ENCODE peak calls at places on chromosomes 12 and 14, in four cellular contexts. J is uterus, O is GM23338, E is GM23248. S is an unnamed sample. For H3K27me3, the result is how much of the 10 kb centered on the place peaks cover.

GRCh38 chr12:87556985-87557384 is 472.2 kb downstream of the C12orf50 start:
- DNase-seq in O (no peak), E (no peak), J (no peak), S (no peak)

GRCh38 chr12:118190266-118190665 is 54.3 kb downstream of the PEBP1 start:
- DNase-seq in E (peak), O (peak), J (no peak), S (no peak)

GRCh38 chr14:105739331-105740102 is 213.1 kb downstream of the TMEM121 start:
- DNase-seq in J (no peak), E (no peak), O (no peak), S (peak)

GRCh38 chr14:77303417-77304156 is 17.1 kb downstream of the POMT2 start:
- DNase-seq in J (no peak), E (peak), O (no peak), S (no peak)

GRCh38 chr14:90960818-90961217 is 99.6 kb downstream of the RPS6KA5 start:
- DNase-seq in O (no peak), E (no peak), J (no peak), S (no peak)

GRCh38 chr12:87818416-87818815 is 210.8 kb downstream of the C12orf50 start:
- DNase-seq in J (no peak), O (no peak), E (no peak), S (no peak)

GRCh38 chr12:92088802-92089201 is 56.8 kb downstream of the BTG1 start:
- DNase-seq in E (no peak), J (no peak), O (no peak), S (no peak)

GRCh38 chr14:99137001-99137700 is 134.8 kb downstream of the BCL11B start:
- DNase-seq in O (no peak), E (no peak), J (no peak), S (no peak)

GRCh38 chr12:132422057-132423043 is 67.6 kb upstream of the FBRSL1 start:
- DNase-seq in J (no peak), O (peak), E (peak), S (peak)
- H3K27me3 ChIP-seq in J (under half), O (half or more), E (half or more), S (half or more)

DNA sequence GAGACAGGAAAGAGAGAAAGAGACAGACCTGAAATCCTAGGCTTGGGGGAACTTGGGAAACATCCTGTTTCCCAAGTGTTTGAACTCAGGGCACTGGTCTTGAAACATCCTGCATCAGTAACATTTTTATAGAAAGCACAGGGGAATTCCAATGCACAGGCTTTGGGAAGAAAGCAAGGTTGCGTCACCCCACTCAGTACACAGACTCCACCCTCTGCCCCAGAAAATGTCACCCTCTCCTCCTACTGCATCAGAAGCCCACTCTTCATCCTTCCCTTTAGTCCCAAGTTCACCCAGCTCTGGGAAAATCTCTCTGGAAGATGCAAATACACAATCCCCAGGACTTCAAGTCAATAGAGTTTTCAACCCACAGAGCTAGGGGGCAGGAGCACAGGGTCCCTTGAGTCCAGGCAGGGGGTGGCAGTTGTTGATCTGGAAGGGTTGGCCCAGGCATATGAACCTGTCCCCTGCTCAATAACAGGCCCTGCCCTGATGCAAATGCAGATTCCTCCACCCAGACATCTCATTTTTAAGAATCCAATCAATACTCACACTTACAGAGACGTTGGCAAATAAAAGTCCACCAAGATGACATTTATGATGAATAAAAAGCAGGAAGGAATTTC is 1.7 kb downstream of the RDH16 start:
- DNase-seq in J (no peak), E (peak), O (no peak), S (no peak)
- H3K27me3 ChIP-seq in J (under half), E (under half), O (under half), S (under half)

GRCh38 chr14:102545461-102546265 is 36.1 kb upstream of the ANKRD9 start:
- DNase-seq in O (peak), E (peak), J (no peak), S (no peak)
- H3K27me3 ChIP-seq in O (under half), E (under half), J (under half), S (half or more)

GRCh38 chr12:2384029-2384386 is 331.2 kb downstream of the CACNA1C start:
- DNase-seq in E (no peak), O (no peak), J (peak), S (no peak)

GRCh38 chr12:2385529-2385928 is 332.7 kb downstream of the CACNA1C start:
- DNase-seq in J (no peak), O (no peak), E (no peak), S (no peak)

GRCh38 chr12:2384533-2385328 is 331.9 kb downstream of the CACNA1C start:
- DNase-seq in O (no peak), J (peak), E (peak), S (no peak)

GRCh38 chr12:2383276-2384028 is 330.7 kb downstream of the CACNA1C start:
- DNase-seq in J (no peak), E (no peak), O (no peak), S (no peak)

DNA sequence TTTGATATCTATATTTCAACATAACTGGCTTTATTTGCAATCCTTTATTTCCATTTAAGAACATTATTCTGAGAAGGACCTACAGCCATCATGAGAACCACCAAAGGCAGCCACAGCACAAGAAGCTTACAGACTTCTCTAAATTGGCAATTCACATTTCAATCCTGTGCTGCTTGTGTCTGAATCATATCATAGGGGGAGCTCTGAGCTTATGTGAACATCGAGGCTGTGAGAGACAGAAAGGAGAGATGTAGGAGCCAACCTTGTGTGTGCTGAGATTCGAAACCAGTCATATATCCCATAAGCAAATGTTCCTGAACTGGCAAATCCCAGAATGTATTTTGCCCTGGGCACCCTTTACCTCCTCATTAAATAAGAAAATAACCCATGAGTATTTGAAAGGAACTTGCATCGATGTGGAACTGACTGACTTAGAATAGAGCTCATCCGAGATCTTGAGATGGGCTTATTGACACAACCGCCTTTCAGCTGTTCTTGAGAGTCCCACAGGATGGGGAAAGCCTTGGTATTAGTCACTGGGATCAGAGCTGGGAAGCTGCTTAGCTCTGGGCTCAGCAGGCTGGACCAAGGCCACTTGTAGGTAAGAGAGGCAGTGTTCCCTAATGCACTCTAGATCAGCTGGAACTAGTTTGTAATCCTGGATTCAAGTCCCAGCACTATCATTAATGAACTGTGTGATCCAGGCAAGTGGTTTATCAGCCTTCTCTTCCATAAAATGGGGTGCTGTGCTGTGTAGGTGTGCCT is 329.8 kb downstream of the CACNA1C start:
- DNase-seq in J (peak), E (peak), O (no peak), S (no peak)
- H3K27me3 ChIP-seq in J (under half), E (under half), O (under half), S (under half)

DNA sequence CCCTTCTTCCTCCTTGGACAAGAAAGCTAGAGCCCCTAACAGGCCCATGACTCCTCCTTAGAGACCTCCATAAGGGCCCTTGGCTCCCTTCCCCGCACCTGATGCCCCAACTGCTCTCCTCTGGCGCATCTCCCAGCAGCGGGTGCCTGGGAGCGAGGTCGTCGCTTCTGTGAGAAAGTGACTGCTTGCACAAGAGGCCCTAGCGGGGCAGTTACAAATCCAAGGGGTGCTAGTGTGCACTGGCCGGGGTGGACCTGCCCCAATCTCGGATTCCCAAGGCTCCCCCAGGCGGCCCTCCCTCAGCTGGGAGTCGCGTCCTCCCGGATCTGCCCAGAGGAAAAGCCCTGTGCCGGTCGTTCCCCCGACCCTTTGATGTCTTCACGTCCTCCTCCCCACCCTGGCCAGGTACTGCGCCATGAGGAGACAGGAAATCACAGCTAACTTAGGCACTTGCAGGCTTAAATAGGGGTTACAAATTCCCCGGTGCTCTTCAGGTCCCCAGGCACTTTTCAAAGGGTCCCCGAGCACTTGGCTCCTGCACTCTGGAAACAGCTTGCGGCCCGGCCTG is 2.8 kb downstream of the NKX2-8 start:
- DNase-seq in J (no peak), O (peak), E (no peak), S (no peak)
- H3K27me3 ChIP-seq in J (under half), O (half or more), E (half or more), S (half or more)

GRCh38 chr12:107319536-107320030 is 226.2 kb upstream of the CRY1 start:
- DNase-seq in J (no peak), O (no peak), E (peak), S (no peak)
- H3K27me3 ChIP-seq in J (under half), O (half or more), E (under half), S (under half)

GRCh38 chr12:132608231-132609171 is 1.9 kb downstream of the LRCOL1 start:
- DNase-seq in O (no peak), E (no peak), J (no peak), S (no peak)

GRCh38 chr12:132611620-132612019 is 1.2 kb upstream of the LRCOL1 start:
- DNase-seq in E (no peak), J (no peak), O (no peak), S (peak)

GRCh38 chr12:132614029-132614428 is 3.6 kb upstream of the LRCOL1 start:
- DNase-seq in E (no peak), J (no peak), O (no peak), S (peak)

GRCh38 chr12:132610051-132610759 is at the start of gene LRCOL1:
- DNase-seq in O (no peak), E (peak), J (no peak), S (peak)

GRCh38 chr12:132610896-132611602 is 667 bp upstream of the LRCOL1 start:
- DNase-seq in J (no peak), O (no peak), E (no peak), S (no peak)
- H3K27me3 ChIP-seq in J (under half), O (half or more), E (half or more), S (under half)

DNA sequence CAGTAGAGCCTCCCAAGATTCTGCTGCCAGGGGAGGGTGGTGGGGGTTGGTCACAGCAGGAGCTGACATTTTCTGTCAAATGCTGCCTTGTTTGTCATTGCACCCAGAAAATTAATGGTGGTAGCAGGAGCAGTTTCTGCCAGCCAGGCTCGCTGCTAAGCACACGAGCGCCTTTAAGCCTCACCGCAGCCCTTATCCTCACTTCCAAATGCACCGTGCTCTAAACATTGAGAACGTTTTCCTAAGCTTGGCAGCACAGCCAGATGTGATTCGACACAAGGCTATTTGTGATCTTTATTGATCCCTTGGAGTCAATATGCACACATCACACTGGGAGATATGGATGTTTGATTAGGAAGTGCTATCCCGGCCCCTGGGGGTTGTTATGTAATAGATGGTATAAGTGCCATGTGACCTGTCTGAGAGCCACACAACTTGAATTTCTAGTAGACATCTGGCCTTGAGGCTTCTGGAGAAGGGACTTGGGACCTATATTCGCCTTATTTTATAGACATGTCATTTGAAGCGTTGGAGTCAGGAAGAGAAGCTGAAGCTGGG is 31.6 kb upstream of the BEGAIN start:
- DNase-seq in J (peak), E (no peak), O (no peak), S (no peak)
- H3K27me3 ChIP-seq in J (under half), E (half or more), O (under half), S (under half)

DNA sequence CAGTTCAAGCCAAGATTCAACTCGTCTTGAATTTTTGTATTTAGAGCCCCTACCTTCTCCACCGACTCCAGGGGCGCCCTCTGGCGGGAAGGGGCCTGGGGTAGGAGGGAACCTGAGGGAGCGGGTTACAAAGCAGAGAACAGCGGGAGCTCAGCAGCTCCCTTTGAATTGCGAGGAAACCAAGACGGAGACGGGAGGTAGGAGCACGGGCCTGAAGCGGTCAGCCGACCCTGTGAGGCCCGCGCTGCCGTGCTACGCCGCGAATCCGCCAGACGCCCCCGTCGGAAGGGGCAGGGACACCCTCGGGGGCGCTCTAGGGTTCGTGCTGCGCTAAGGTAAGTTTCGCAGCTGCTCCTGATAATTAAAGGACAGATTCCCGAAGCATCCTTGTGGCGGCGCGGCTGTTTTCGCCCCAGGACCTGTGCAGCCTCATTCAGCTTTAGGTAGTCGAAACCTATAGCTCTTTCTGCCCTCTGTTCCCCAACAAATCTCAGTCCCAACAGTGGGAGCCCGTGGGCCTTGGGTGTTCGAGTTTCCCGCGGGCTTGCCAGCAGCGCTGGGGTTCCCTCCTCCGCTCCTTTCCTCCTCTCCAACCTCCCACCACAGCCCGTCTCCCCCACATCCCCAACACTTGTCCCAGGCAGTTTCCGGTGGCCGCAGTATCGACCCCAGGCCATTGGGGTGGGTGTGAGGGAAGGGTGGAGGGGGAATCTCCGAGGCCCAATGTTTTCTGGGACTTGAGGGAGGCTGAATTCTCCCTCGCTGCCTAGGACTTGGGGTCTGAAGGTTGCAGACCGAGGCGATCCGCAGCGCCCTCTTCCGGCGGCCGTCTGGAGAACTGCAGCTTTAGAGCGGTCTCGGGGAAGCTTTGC is 5.1 kb upstream of the NKX2-1 start:
- DNase-seq in O (peak), E (peak), J (no peak), S (peak)
- H3K27me3 ChIP-seq in O (half or more), E (half or more), J (half or more), S (half or more)

DNA sequence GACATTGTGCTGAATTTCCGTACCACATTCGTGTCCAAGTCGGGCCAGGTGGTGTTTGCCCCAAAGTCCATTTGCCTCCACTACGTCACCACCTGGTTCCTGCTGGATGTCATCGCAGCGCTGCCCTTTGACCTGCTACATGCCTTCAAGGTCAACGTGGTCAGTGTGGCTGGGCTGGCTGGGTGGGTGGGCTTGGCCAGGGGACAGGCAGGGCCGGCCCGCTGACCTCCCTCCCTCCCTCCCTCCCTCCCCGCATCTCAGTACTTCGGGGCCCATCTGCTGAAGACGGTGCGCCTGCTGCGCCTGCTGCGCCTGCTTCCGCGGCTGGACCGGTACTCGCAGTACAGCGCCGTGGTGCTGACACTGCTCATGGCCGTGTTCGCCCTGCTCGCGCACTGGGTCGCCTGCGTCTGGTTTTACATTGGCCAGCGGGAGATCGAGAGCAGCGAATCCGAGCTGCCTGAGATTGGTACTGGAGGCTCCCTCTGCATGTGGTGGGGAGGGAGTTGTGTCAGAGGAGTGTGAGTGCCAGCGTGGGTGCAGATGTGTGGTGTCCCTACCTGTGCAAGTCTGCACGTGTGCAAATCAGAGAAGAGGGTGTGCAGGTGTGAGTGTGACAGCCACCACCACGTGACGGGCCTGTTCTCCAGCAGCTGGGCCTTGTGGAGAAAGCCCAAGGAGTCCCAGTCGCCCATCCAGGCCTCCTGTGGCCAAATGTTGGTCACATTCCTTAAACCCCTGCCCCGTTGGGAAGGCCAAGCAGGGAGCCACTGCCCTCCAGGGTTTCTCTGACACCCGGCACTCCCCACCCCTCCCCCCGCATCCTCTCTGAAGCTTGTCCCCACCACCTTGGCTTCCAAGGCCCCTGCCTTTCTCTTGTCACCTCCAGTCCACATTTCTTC is 5.3 kb downstream of the KCNH3 start:
- DNase-seq in O (peak), E (no peak), J (no peak), S (no peak)
- H3K27me3 ChIP-seq in O (half or more), E (under half), J (under half), S (half or more)

S was measured in left lung.